ENCODE peak calls at places on chromosomes 2 and 18, in seven cellular contexts. S, V, D, R, G, E and A are unnamed samples.

GRCh38 chr2:46294185-46294836 is 2.9 kb upstream of the EPAS1 start:
- DNase-seq in V (no peak), G (peak; percentile 69), D (peak; percentile 59), R (no peak), E (no peak), S (no peak), A (peak; percentile 48)

GRCh38 chr2:11377915-11378649 is 33.6 kb upstream of the ROCK2 start:
- DNase-seq in V (no peak), S (no peak), G (no peak), E (no peak), D (peak; percentile 80), R (peak; percentile 53), A (peak; percentile 68)

GRCh38 chr2:206982360-206982759 is 43.0 kb downstream of the CPO start:
- DNase-seq in V (peak; percentile 5), G (no peak), S (no peak), D (no peak), R (no peak), E (no peak), A (no peak)

GRCh38 chr18:8860845-8861642 is 155.7 kb downstream of the MTCL1 start:
- DNase-seq in G (no peak), V (no peak), S (no peak), D (no peak), E (no peak), R (no peak), A (no peak)

GRCh38 chr18:77056399-77057015 is 76.1 kb downstream of the MBP start:
- DNase-seq in V (no peak), E (no peak), D (no peak), G (no peak), S (no peak), R (no peak), A (no peak)

GRCh38 chr2:218839430-218839829 is 7.8 kb upstream of the PRKAG3 start:
- DNase-seq in R (peak; percentile 76), S (no peak), D (no peak), E (no peak), V (no peak), G (no peak), A (peak; percentile 89)

GRCh38 chr2:65434592-65435241 is 2.3 kb upstream of the SPRED2 start:
- DNase-seq in D (no peak), G (no peak), E (no peak), V (no peak), S (no peak), R (no peak), A (no peak)

GRCh38 chr2:173741715-173742114 is 223.5 kb downstream of the SP3 start:
- DNase-seq in R (no peak), G (no peak), E (no peak), V (no peak), S (no peak), D (no peak), A (no peak)

GRCh38 chr2:47126783-47127182 is 28.3 kb downstream of the STPG4 start:
- DNase-seq in D (no peak), G (no peak), V (no peak), S (no peak), R (no peak), E (no peak), A (no peak)

GRCh38 chr2:62194558-62195420 is 1.1 kb upstream of the B3GNT2 start:
- DNase-seq in D (no peak), E (no peak), V (no peak), G (no peak), S (no peak), R (no peak), A (no peak)

GRCh38 chr2:111662771-111663470 is 221.1 kb downstream of the ANAPC1 start:
- DNase-seq in V (no peak), G (no peak), D (peak; percentile 61), S (no peak), R (peak; percentile 43), E (no peak), A (peak; percentile 30)